ENCODE peak calls at places on chromosomes 2 and 18, in six cellular contexts. C is hippocampal formation, Q is tibial nerve, V is NCI-H2081 treated with DMSO at 0.1 percent for 48 hours, T is adrenal gland, G is AG09319. S is an unnamed sample.

GRCh38 chr2:98730851-98731708 is at the start of gene MGAT4A:
- DNase-seq in V (no peak), C (peak), G (no peak), T (peak), Q (peak), S (no peak)

GRCh38 chr2:204293884-204294535 is 251.3 kb upstream of the PARD3B start:
- DNase-seq in G (no peak), C (no peak), V (no peak), T (no peak), Q (no peak), S (no peak)

GRCh38 chr2:209872675-209873074 is 101.0 kb downstream of the UNC80 start:
- DNase-seq in G (no peak), Q (peak), C (no peak), V (no peak), T (peak), S (no peak)

GRCh38 chr18:67381608-67382150 is 134.8 kb downstream of the DSEL start:
- DNase-seq in V (no peak), C (no peak), Q (no peak), T (no peak), G (no peak), S (no peak)

GRCh38 chr18:8788503-8789429 is 83.4 kb downstream of the MTCL1 start:
- DNase-seq in T (no peak), Q (no peak), V (no peak), C (no peak), G (no peak), S (no peak)

GRCh38 chr18:61435064-61435652 is 101.9 kb downstream of the CDH20 start:
- DNase-seq in T (no peak), C (no peak), Q (no peak), V (no peak), G (no peak), S (no peak)

GRCh38 chr2:197204855-197205254 is 105.7 kb downstream of the ANKRD44 start:
- DNase-seq in C (no peak), Q (no peak), V (no peak), T (no peak), G (peak), S (no peak)

GRCh38 chr18:75251466-75251865 is 40.9 kb downstream of the TSHZ1 start:
- DNase-seq in V (no peak), T (no peak), C (no peak), G (no peak), Q (no peak), S (no peak)

GRCh38 chr2:100339823-100340222 is 17.5 kb upstream of the LONRF2 start:
- DNase-seq in C (no peak), T (no peak), V (no peak), G (no peak), Q (no peak), S (no peak)

GRCh38 chr18:45361148-45361851 is 254.0 kb upstream of the SLC14A2 start:
- DNase-seq in G (peak), T (no peak), Q (no peak), V (no peak), C (no peak), S (no peak)

GRCh38 chr2:63379438-63379837 is 208.8 kb downstream of the WDPCP start:
- DNase-seq in Q (no peak), C (no peak), G (no peak), T (no peak), V (no peak), S (no peak)

GRCh38 chr2:63853527-63854310 is 12.0 kb downstream of the UGP2 start:
- DNase-seq in Q (no peak), C (no peak), V (no peak), T (no peak), G (no peak), S (no peak)

GRCh38 chr2:141820893-141821292 is 309.9 kb downstream of the LRP1B start:
- DNase-seq in T (no peak), C (no peak), G (no peak), Q (no peak), V (no peak), S (no peak)

GRCh38 chr2:157439792-157440186 is 4.1 kb downstream of the CYTIP start:
- DNase-seq in Q (no peak), V (no peak), C (no peak), T (no peak), G (no peak), S (no peak)

GRCh38 chr2:7673843-7674242 is 756.6 kb downstream of the RNF144A start:
- DNase-seq in V (no peak), C (no peak), Q (no peak), T (no peak), G (no peak), S (no peak)

GRCh38 chr18:45108754-45109153 is 428.1 kb downstream of the SETBP1 start:
- DNase-seq in G (no peak), T (no peak), Q (no peak), V (no peak), C (no peak), S (no peak)

GRCh38 chr18:41075212-41075611 is 879.8 kb upstream of the PIK3C3 start:
- DNase-seq in G (no peak), V (no peak), Q (no peak), T (no peak), C (no peak), S (no peak)

GRCh38 chr2:83782122-83782521 is 677.0 kb downstream of the SUCLG1 start:
- DNase-seq in V (no peak), Q (no peak), G (no peak), C (no peak), T (no peak), S (no peak)

GRCh38 chr2:176999331-176999730 is 213.3 kb upstream of the HNRNPA3 start:
- DNase-seq in G (no peak), T (no peak), C (no peak), V (no peak), Q (no peak), S (no peak)

GRCh38 chr2:156305121-156305520 is 27.4 kb downstream of the NR4A2 start:
- DNase-seq in T (no peak), C (no peak), G (no peak), Q (no peak), V (no peak), S (no peak)

GRCh38 chr2:23926289-23926749 is 604 bp downstream of the ATAD2B start:
- DNase-seq in Q (no peak), T (peak), V (no peak), G (no peak), C (no peak), S (peak)

GRCh38 chr2:42809876-42810125 is 17.4 kb upstream of the HAAO start:
- DNase-seq in V (no peak), Q (peak), C (peak), G (peak), T (peak), S (peak)

GRCh38 chr2:165054667-165055066 is 99.3 kb upstream of the SLC38A11 start:
- DNase-seq in C (no peak), T (no peak), V (no peak), Q (no peak), G (no peak), S (no peak)

GRCh38 chr18:55318864-55319516 is 269.0 kb downstream of the TCF4 start:
- DNase-seq in T (no peak), Q (no peak), V (no peak), G (no peak), C (no peak), S (no peak)

GRCh38 chr2:161136696-161137324 is 23.4 kb upstream of the TANK start:
- DNase-seq in V (no peak), Q (no peak), C (no peak), G (no peak), T (no peak), S (no peak)

GRCh38 chr2:180161415-180161814 is 154.3 kb upstream of the CWC22 start:
- DNase-seq in Q (no peak), C (no peak), G (no peak), V (no peak), T (no peak), S (no peak)

GRCh38 chr2:209613941-209614340 is 157.7 kb upstream of the UNC80 start:
- DNase-seq in Q (no peak), V (no peak), C (no peak), G (no peak), T (no peak), S (no peak)

GRCh38 chr18:58315739-58316215 is 271.8 kb downstream of the NEDD4L start:
- DNase-seq in G (no peak), T (peak), C (no peak), Q (no peak), V (no peak), S (no peak)

GRCh38 chr2:217014298-217015116 is 154.6 kb upstream of the TNP1 start:
- DNase-seq in V (no peak), C (no peak), G (no peak), T (no peak), Q (no peak), S (no peak)

GRCh38 chr2:39860538-39860937 is 81.5 kb upstream of the THUMPD2 start:
- DNase-seq in V (no peak), Q (no peak), T (no peak), G (no peak), C (no peak), S (no peak)

GRCh38 chr2:181231886-181232644 is 225.1 kb upstream of the ITGA4 start:
- DNase-seq in G (peak), C (peak), T (no peak), Q (no peak), V (no peak), S (no peak)

GRCh38 chr18:74244554-74244953 is 47.2 kb downstream of the CYB5A start:
- DNase-seq in Q (no peak), C (no peak), T (no peak), V (no peak), G (no peak), S (no peak)

GRCh38 chr2:169860149-169860548 is 32.9 kb downstream of the UBR3 start:
- DNase-seq in G (no peak), V (no peak), C (no peak), Q (no peak), T (no peak), S (no peak)

GRCh38 chr2:100630473-100630977 is 67.7 kb downstream of the PDCL3 start:
- DNase-seq in G (no peak), C (no peak), V (no peak), T (no peak), Q (no peak), S (no peak)

GRCh38 chr2:105384216-105384615 is 14.6 kb downstream of the FHL2 start:
- DNase-seq in T (no peak), G (no peak), Q (no peak), V (no peak), C (no peak), S (no peak)

GRCh38 chr2:29130295-29130694 is 15.1 kb downstream of the CLIP4 start:
- DNase-seq in Q (no peak), C (peak), G (peak), T (no peak), V (no peak), S (no peak)

GRCh38 chr18:43129946-43130523 is 14.6 kb upstream of the RIT2 start:
- DNase-seq in V (no peak), Q (no peak), C (no peak), T (no peak), G (no peak), S (no peak)

GRCh38 chr2:170301606-170302005 is 123.7 kb downstream of the MYO3B start:
- DNase-seq in V (no peak), T (no peak), C (no peak), Q (no peak), G (no peak), S (no peak)

S was measured in thoracic aorta.